ENCODE peak calls at places on chromosome 21, in eight cellular contexts. J is fibroblast of lung, R is IMR-90, C is AG04450, U is Panc1, L is adrenal gland, H is lower lobe of right lung, Q is right cardiac atrium. G is an unnamed sample.

GRCh38 chr21:45550552-45551210 is 8.4 kb upstream of the SLC19A1 start:
- DNase-seq in J (peak), R (no peak), C (no peak), U (no peak), L (peak), H (peak), Q (no peak), G (peak)

GRCh38 chr21:45424854-45425795 is 20.2 kb downstream of the COL18A1 start:
- DNase-seq in J (no peak), R (no peak), C (no peak), U (no peak), L (no peak), H (no peak), Q (no peak), G (no peak)

GRCh38 chr21:21097425-21097824 is 99.2 kb downstream of the NCAM2 start:
- DNase-seq in J (no peak), R (no peak), C (no peak), U (no peak), L (no peak), H (no peak), Q (no peak), G (no peak)

GRCh38 chr21:41147096-41147978 is 20.6 kb upstream of the BACE2 start:
- DNase-seq in J (no peak), R (no peak), C (no peak), U (no peak), L (no peak), H (no peak), Q (no peak), G (no peak)

GRCh38 chr21:39510240-39510639 is 58.5 kb downstream of the SH3BGR start:
- DNase-seq in J (no peak), R (no peak), C (no peak), U (no peak), L (no peak), H (no peak), Q (no peak), G (no peak)

GRCh38 chr21:36980280-36981048 is 14.0 kb upstream of the HLCS start:
- DNase-seq in J (no peak), R (no peak), C (no peak), U (no peak), L (peak), H (peak), Q (peak), G (peak)

GRCh38 chr21:36589352-36589971 is 109.5 kb upstream of the SIM2 start:
- DNase-seq in J (peak), R (peak), C (no peak), U (no peak), L (peak), H (peak), Q (peak), G (peak)

GRCh38 chr21:14273736-14274538 is 58.0 kb downstream of the RBM11 start:
- DNase-seq in J (no peak), R (no peak), C (no peak), U (no peak), L (peak), H (peak), Q (peak), G (peak)

GRCh38 chr21:17436626-17437111 is 76.2 kb upstream of the CXADR start:
- DNase-seq in J (no peak), R (no peak), C (no peak), U (no peak), L (no peak), H (no peak), Q (no peak), G (no peak)

GRCh38 chr21:46077674-46078101 is 20.2 kb upstream of the COL6A2 start:
- DNase-seq in J (no peak), R (no peak), C (no peak), U (no peak), L (no peak), H (peak), Q (no peak), G (peak)

GRCh38 chr21:39669485-39669884 is 56.7 kb downstream of the B3GALT5 start:
- DNase-seq in J (no peak), R (no peak), C (no peak), U (no peak), L (no peak), H (no peak), Q (no peak), G (no peak)

GRCh38 chr21:45670731-45671130 is 27.2 kb downstream of the PCBP3 start:
- DNase-seq in J (no peak), R (no peak), C (no peak), U (no peak), L (no peak), H (no peak), Q (no peak), G (no peak)

GRCh38 chr21:26776320-26777021 is 68.7 kb downstream of the ADAMTS1 start:
- DNase-seq in J (peak), R (peak), C (no peak), U (no peak), L (no peak), H (no peak), Q (no peak), G (no peak)

GRCh38 chr21:39630191-39630591 is 17.5 kb downstream of the B3GALT5 start:
- DNase-seq in J (peak), R (peak), C (no peak), U (no peak), L (no peak), H (no peak), Q (no peak), G (no peak)

GRCh38 chr21:38956006-38956405 is 150.3 kb downstream of the ETS2 start:
- DNase-seq in J (peak), R (peak), C (no peak), U (no peak), L (no peak), H (no peak), Q (no peak), G (no peak)

GRCh38 chr21:44964381-44964780 is 24.6 kb downstream of the SLX9 start:
- DNase-seq in J (no peak), R (no peak), C (no peak), U (no peak), L (no peak), H (peak), Q (peak), G (no peak)

GRCh38 chr21:38807481-38807880 is 1.8 kb downstream of the ETS2 start:
- DNase-seq in J (peak), R (no peak), C (no peak), U (no peak), L (no peak), H (no peak), Q (no peak), G (no peak)

GRCh38 chr21:17732306-17732705 is 86.8 kb downstream of the C21orf91 start:
- DNase-seq in J (no peak), R (peak), C (no peak), U (no peak), L (no peak), H (no peak), Q (no peak), G (no peak)

GRCh38 chr21:45383615-45384201 is 21.3 kb upstream of the COL18A1 start:
- DNase-seq in J (no peak), R (no peak), C (no peak), U (no peak), L (peak), H (peak), Q (peak), G (no peak)

GRCh38 chr21:45244799-45245340 is 42.8 kb downstream of the POFUT2 start:
- DNase-seq in J (no peak), R (no peak), C (no peak), U (no peak), L (no peak), H (no peak), Q (no peak), G (no peak)

GRCh38 chr21:18951291-18952038 is 547.9 kb upstream of the TMPRSS15 start:
- DNase-seq in J (no peak), R (no peak), C (no peak), U (peak), L (peak), H (no peak), Q (no peak), G (peak)

GRCh38 chr21:33760641-33761103 is 118.4 kb downstream of the ITSN1 start:
- DNase-seq in J (peak), R (peak), C (peak), U (no peak), L (no peak), H (no peak), Q (no peak), G (no peak)

DNA sequence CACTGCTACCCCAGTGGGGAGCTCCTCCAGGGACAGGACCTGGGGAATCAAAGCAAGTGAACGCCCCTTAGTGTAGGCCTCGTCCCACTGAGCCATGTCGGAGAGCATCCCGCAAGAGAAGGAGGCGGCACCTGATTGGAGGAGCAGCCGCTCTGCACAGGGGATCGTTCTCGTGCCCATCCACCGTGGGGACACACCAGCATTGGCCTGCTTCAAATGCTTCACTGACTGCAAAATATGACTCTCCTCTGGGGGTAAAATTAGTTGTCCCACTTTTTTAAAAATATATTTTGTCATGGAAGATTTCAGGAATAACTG is 111.0 kb downstream of the PDE9A start:
- DNase-seq in J (no peak), R (no peak), C (no peak), U (no peak), L (no peak), H (peak), Q (no peak), G (no peak)
- H3K27ac ChIP-seq in J (no peak), R (no peak), C (no peak), U (no peak), L (no peak), H (no peak), Q (no peak), G (no peak)

GRCh38 chr21:32456497-32456918 is 44.0 kb downstream of the EVA1C start:
- DNase-seq in J (peak), R (peak), C (no peak), U (no peak), L (peak), H (no peak), Q (no peak), G (no peak)
- H3K27ac ChIP-seq in J (peak), R (peak), C (peak), U (no peak), L (no peak), H (peak), Q (peak), G (peak)

GRCh38 chr21:43921979-43922945 is 57.2 kb downstream of the AGPAT3 start:
- DNase-seq in J (no peak), R (peak), C (no peak), U (no peak), L (no peak), H (no peak), Q (no peak), G (no peak)

GRCh38 chr21:43925096-43925481 is 60.1 kb downstream of the AGPAT3 start:
- DNase-seq in J (no peak), R (no peak), C (no peak), U (no peak), L (no peak), H (peak), Q (no peak), G (peak)

GRCh38 chr21:43924421-43925095 is 59.5 kb downstream of the AGPAT3 start:
- DNase-seq in J (no peak), R (no peak), C (no peak), U (no peak), L (no peak), H (peak), Q (no peak), G (no peak)

GRCh38 chr21:43922949-43923348 is 57.9 kb downstream of the AGPAT3 start:
- DNase-seq in J (no peak), R (no peak), C (no peak), U (no peak), L (no peak), H (peak), Q (no peak), G (no peak)

GRCh38 chr21:43923391-43923790 is 58.4 kb downstream of the AGPAT3 start:
- DNase-seq in J (peak), R (peak), C (no peak), U (no peak), L (no peak), H (no peak), Q (no peak), G (no peak)
- H3K27ac ChIP-seq in J (no peak), R (no peak), C (no peak), U (no peak), L (no peak), H (no peak), Q (no peak), G (no peak)

GRCh38 chr21:29449306-29449940 is 150.7 kb downstream of the BACH1 start:
- DNase-seq in J (no peak), R (no peak), C (no peak), U (no peak), L (no peak), H (no peak), Q (no peak), G (no peak)

GRCh38 chr21:29441651-29442050 is 142.9 kb downstream of the BACH1 start:
- DNase-seq in J (no peak), R (no peak), C (no peak), U (no peak), L (no peak), H (no peak), Q (no peak), G (no peak)

GRCh38 chr21:29448766-29449165 is 150.0 kb downstream of the BACH1 start:
- DNase-seq in J (no peak), R (no peak), C (no peak), U (no peak), L (no peak), H (no peak), Q (no peak), G (no peak)

DNA sequence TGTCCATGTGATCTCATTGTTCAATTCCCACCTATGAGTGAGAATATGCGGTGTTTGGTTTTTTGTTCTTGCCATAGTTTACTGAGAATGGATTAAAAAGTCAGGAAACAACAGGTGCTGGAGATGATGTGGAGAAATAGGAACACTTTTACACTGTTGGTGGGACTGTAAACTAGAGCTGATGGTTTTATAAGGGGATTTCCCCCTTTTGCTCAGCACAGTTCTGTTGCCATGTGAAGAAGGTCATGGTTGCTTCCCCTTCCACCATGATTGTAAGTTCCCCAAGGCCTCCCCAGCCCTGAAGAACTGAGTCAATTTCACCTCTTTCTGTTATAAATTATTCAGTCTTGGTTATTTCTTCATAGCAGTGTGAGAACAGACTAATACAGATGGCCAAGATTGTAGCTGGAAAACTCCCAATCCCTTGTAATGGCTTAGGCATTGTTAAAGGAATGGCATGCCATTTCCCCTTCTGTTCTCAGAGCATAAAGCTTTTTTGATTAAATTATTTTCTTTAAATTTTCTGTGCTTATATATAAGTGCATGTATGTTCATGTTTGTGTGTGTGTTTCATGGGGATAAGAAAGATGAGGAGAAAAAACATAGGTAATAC is 144.8 kb downstream of the BACH1 start:
- DNase-seq in J (no peak), R (no peak), C (no peak), U (no peak), L (no peak), H (no peak), Q (no peak), G (no peak)
- H3K27ac ChIP-seq in J (no peak), R (no peak), C (no peak), U (no peak), L (no peak), H (no peak), Q (no peak), G (no peak)

GRCh38 chr21:35527358-35527757 is 478.3 kb upstream of the RUNX1 start:
- DNase-seq in J (no peak), R (no peak), C (no peak), U (no peak), L (no peak), H (no peak), Q (no peak), G (no peak)

GRCh38 chr21:35530726-35531125 is 481.6 kb upstream of the RUNX1 start:
- DNase-seq in J (no peak), R (no peak), C (no peak), U (no peak), L (no peak), H (no peak), Q (no peak), G (no peak)

GRCh38 chr21:35528109-35529042 is 479.3 kb upstream of the RUNX1 start:
- DNase-seq in J (peak), R (peak), C (no peak), U (no peak), L (peak), H (peak), Q (peak), G (peak)

GRCh38 chr21:35525443-35525842 is 476.3 kb upstream of the RUNX1 start:
- DNase-seq in J (no peak), R (peak), C (no peak), U (no peak), L (no peak), H (no peak), Q (no peak), G (no peak)

DNA sequence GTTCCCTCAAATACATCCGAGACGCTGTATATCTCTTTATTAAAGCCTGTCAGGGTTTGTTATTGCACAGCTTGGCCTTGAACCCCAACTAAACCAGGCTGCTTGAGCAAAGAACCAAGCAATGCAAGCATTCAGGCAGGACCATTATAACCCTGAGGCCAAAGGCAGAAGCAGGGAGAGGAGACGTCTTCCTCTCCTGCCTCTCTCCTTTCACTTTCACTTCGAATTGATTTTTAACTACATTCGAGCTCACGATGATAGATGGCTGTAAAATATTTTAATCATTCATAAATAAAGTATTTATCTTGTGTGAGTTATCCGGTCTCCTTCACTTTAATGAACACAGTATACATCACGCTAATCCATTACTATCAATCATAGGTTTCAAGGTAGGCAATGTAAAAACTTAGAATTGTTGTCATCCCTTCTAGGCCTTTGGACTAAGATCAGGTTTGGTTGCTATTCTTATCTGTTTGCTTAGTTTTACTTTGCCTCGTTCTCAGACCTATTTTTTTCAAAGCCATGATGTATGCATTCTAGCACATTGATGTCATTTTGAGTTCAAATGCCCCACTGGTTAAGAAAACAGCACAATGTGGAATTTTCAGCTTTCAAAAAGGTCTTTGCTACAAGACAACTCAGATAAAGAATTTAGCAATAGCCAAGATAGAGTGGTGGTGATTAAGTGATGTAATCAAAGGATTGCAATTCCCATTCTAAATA is 480.2 kb upstream of the RUNX1 start:
- DNase-seq in J (peak), R (peak), C (peak), U (no peak), L (no peak), H (no peak), Q (no peak), G (no peak)
- H3K27ac ChIP-seq in J (peak), R (peak), C (peak), U (no peak), L (no peak), H (peak), Q (no peak), G (peak)

GRCh38 chr21:29074007-29074376 is 544 bp upstream of the CCT8 start:
- DNase-seq in J (no peak), R (no peak), C (no peak), U (no peak), L (no peak), H (no peak), Q (no peak), G (no peak)
- H3K27ac ChIP-seq in J (peak), R (peak), C (peak), U (peak), L (peak), H (peak), Q (peak), G (peak)

DNA sequence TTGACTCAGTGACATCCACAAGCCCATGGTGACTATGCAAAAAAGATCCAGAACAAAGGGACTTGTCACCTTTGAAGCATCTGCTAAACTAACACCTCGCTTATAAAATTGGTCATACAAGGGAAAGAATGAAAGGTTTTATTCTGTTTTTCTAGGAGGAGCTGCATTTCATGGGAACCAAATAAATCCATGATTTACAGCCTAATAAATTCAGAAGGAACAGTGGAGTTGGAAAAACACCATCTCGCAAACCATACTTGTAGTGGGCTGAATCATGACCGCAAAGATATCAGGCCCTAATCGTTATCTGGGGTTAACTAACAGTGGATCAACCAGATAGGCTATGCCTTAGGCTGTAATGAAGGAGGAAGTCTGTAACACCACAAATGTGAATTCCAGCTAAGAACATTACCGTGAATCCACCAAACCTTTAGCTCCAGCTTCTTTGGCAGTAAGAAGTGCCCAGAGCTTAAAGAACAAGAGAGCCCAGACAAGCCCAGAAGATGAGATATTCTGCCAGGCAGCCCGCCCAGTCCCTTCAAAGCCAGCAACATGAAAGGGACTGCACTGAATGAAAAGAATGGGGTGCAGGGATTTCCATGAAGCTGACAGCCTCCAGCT is 27.4 kb downstream of the RSPH1 start:
- DNase-seq in J (no peak), R (no peak), C (no peak), U (no peak), L (no peak), H (no peak), Q (no peak), G (peak)
- H3K27ac ChIP-seq in J (no peak), R (no peak), C (no peak), U (no peak), L (no peak), H (no peak), Q (no peak), G (peak)

GRCh38 chr21:23799376-23799775 is 1807.9 kb downstream of the MRPL39 start:
- DNase-seq in J (no peak), R (no peak), C (no peak), U (no peak), L (no peak), H (no peak), Q (no peak), G (no peak)

GRCh38 chr21:23804866-23805265 is 1802.4 kb downstream of the MRPL39 start:
- DNase-seq in J (no peak), R (no peak), C (no peak), U (no peak), L (no peak), H (no peak), Q (no peak), G (no peak)

DNA sequence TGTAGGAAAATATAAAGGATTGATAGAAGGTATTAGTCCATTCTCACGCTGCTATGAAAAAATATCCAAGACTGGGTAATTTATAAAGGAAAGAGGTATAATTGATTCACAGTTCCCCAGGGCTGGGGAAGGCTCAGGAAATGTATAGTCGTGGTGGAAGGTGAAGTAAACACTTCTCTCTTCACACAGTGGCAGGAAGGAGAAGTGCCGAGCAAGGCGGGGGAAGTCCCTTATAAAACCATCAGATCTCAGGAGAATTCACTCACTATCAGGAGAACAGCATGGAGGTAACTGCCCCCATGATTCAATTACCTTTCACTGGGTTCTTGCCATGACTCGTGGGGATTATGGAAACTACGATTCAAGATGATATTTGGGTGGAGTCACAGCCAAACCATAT is 1806.0 kb downstream of the MRPL39 start:
- DNase-seq in J (no peak), R (no peak), C (no peak), U (no peak), L (no peak), H (no peak), Q (no peak), G (no peak)
- H3K27ac ChIP-seq in J (no peak), R (no peak), C (no peak), U (no peak), L (no peak), H (no peak), Q (no peak), G (no peak)

GRCh38 chr21:16078382-16078781 is 348.6 kb downstream of the USP25 start:
- DNase-seq in J (no peak), R (no peak), C (no peak), U (no peak), L (no peak), H (no peak), Q (no peak), G (no peak)
- H3K27ac ChIP-seq in J (no peak), R (no peak), C (no peak), U (no peak), L (no peak), H (no peak), Q (no peak), G (no peak)

G was measured in transverse colon.